ENCODE peak calls at places on chromosomes 6 and 20, in five cellular contexts. Q, V, H, B and I are unnamed samples.

GRCh38 chr6:9200712-9201111 is 765.4 kb upstream of the SLC35B3 start:
- DNase-seq in H (no peak), V (no peak), Q (no peak), B (no peak), I (no peak)

GRCh38 chr6:44022296-44022661 is 105.0 kb downstream of the MRPL14 start:
- DNase-seq in B (no peak), V (no peak), H (no peak), Q (no peak), I (no peak)

GRCh38 chr6:135540207-135540877 is 42.8 kb upstream of the AHI1 start:
- DNase-seq in Q (no peak), H (no peak), V (peak; percentile 13), B (no peak), I (no peak)

GRCh38 chr6:105680131-105680530 is 277.2 kb upstream of the PREP start:
- DNase-seq in H (no peak), Q (no peak), B (no peak), V (no peak), I (no peak)

GRCh38 chr6:169663468-169663867 is 38.4 kb downstream of the WDR27 start:
- DNase-seq in H (no peak), B (no peak), V (no peak), Q (no peak), I (no peak)

GRCh38 chr6:143061597-143062385 is 1.1 kb downstream of the AIG1 start:
- DNase-seq in V (no peak), Q (no peak), H (no peak), B (no peak), I (no peak)

GRCh38 chr6:163392533-163392932 is 22.0 kb upstream of the QKI start:
- DNase-seq in H (no peak), Q (no peak), V (peak; percentile 57), B (no peak), I (peak; percentile 78)

GRCh38 chr6:98215531-98215930 is 618.8 kb upstream of the POU3F2 start:
- DNase-seq in V (no peak), H (no peak), B (no peak), Q (no peak), I (no peak)

GRCh38 chr6:155309150-155309549 is 5.1 kb downstream of the TFB1M start:
- DNase-seq in H (no peak), V (no peak), B (no peak), Q (no peak), I (no peak)

GRCh38 chr6:108227290-108227689 is 33.5 kb downstream of the SNX3 start:
- DNase-seq in V (no peak), Q (no peak), B (no peak), H (no peak), I (no peak)

GRCh38 chr6:141532211-141532610 is 600.5 kb upstream of the GJE1 start:
- DNase-seq in B (no peak), H (no peak), Q (no peak), V (no peak), I (no peak)

GRCh38 chr6:85015396-85015990 is 251.1 kb upstream of the TBX18 start:
- DNase-seq in B (peak; percentile 85), H (peak; percentile 71), Q (peak; percentile 4), V (peak; percentile 38), I (peak; percentile 51)

DNA sequence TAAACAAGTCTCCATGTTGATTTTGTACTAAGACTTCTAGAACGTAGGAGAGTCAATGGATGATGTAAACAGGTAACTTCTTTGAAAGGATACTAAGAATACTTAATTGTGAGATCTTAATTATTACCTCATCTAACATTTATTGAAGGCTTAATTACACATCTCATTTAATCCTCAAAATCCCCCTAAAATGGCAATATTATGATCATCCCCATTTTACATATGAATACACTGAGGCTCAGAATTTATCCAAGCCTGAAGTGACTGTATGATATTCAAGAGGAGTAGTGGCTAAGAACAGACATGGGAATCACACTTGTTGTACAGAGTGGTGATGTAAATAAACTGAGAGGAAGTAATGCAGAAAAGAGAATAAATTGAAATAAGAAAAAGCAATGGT is 22.9 kb downstream of the NOL7 start:
- DNase-seq in B (no peak), Q (no peak), H (no peak), V (no peak), I (no peak)
- TF ChIP-seq CTCF in B (no peak), Q (no peak), H (no peak), V (no peak), I (no peak)

DNA sequence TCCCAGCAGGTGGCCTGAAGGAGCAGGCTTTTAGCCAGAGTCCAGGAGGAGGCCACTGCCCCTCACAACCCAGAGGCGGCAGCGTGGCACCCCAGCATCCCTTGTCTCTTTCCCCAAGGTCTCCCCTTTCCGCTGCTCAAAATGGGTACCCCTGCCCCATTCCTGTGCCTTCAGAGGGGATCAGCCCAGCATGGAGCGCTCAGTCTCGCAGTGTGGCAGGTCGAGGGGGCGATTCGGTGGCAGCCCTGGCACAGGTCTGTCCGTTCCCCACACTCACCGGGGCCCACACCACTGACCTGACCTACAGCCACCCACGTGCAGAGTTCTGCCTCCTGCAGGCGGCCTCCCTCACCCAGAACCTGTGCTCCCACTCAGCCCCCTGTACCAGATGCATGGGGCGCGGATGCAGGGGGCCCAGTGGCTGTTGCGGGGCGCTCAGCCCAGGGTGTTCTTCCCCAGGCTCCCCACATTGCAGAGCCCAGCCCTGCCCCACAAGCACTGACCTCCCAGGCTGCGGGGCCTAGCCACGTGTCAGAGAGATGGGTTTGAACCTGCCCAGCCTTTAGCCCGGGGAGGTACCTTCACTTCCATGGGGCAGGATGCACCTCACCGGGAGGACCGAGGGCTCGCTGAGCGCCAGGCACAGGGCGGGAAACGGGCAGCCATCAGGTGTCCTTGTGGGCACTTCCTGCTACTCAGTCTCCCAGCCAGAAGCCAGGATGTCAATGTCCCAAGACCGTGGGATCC is 41.8 kb downstream of the DSTN start:
- DNase-seq in B (peak; percentile 42), V (no peak), H (no peak), Q (no peak), I (peak; percentile 72)
- TF ChIP-seq CTCF in B (peak; percentile 9), V (peak; percentile 30), H (peak; percentile 47), Q (peak; percentile 49), I (peak; percentile 75)

GRCh38 chr20:5808901-5809300 is 58.7 kb downstream of the SHLD1 start:
- DNase-seq in B (no peak), Q (no peak), H (no peak), V (no peak), I (no peak)

GRCh38 chr20:5811746-5812145 is 61.5 kb downstream of the SHLD1 start:
- DNase-seq in B (no peak), Q (no peak), V (no peak), H (no peak), I (no peak)

GRCh38 chr20:5809495-5809894 is 59.3 kb downstream of the SHLD1 start:
- DNase-seq in B (no peak), H (no peak), V (no peak), Q (no peak), I (no peak)

GRCh38 chr20:5807431-5807830 is 57.2 kb downstream of the SHLD1 start:
- DNase-seq in V (no peak), Q (no peak), H (no peak), B (no peak), I (no peak)

DNA sequence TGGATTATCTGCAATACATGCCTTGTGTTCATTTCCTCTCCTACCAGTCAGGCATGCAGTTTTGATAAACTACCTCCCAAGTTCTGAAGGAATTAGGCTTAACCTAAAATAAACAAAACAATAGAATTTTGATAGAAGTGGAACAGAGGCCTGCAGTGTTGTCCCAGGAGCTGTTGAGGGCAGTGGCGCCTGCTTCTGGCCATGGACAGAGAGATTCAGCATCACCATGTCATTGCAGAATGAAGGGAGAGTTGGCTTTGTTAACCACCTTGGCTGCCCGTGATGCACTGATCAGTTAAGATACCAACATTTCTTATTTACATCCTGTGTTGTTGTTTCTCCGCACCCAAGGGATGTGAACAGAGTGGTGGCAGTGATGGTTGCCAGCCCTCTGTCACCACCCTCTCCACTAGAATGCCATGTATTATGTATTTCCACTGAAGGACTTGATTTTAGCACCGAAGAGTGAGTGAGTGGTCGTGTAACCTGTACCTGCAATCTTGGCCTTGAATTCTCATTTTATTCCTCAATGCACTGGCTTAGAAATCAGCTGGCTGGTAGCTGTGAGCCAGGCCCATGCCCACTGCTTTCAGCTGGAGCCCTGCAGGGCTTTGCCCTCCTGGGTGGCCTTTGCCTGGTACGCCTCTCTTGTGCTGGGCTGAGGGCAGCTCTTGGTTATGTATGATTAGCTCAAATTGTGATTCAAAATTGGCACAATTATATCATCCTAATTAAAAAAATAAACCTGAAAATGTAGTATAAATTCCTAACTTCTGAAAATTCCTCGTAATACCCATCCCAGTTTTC is 56.5 kb downstream of the SHLD1 start:
- DNase-seq in H (no peak), B (peak; percentile 21), Q (no peak), V (no peak), I (no peak)
- TF ChIP-seq CTCF in H (no peak), B (peak; percentile 39), Q (no peak), V (peak; percentile 23), I (no peak)

GRCh38 chr20:1500496-1500895 is 9.3 kb upstream of the SIRPB2 start:
- DNase-seq in B (no peak), Q (no peak), H (no peak), V (no peak), I (no peak)

GRCh38 chr20:1505361-1505760 is 14.1 kb upstream of the SIRPB2 start:
- DNase-seq in Q (no peak), B (no peak), V (no peak), H (no peak), I (no peak)

GRCh38 chr20:1507276-1507675 is 16.1 kb upstream of the SIRPB2 start:
- DNase-seq in H (no peak), V (no peak), Q (no peak), B (peak; percentile 60), I (no peak)

GRCh38 chr20:1505871-1506270 is 14.7 kb upstream of the SIRPB2 start:
- DNase-seq in H (no peak), B (no peak), V (no peak), Q (no peak), I (no peak)

DNA sequence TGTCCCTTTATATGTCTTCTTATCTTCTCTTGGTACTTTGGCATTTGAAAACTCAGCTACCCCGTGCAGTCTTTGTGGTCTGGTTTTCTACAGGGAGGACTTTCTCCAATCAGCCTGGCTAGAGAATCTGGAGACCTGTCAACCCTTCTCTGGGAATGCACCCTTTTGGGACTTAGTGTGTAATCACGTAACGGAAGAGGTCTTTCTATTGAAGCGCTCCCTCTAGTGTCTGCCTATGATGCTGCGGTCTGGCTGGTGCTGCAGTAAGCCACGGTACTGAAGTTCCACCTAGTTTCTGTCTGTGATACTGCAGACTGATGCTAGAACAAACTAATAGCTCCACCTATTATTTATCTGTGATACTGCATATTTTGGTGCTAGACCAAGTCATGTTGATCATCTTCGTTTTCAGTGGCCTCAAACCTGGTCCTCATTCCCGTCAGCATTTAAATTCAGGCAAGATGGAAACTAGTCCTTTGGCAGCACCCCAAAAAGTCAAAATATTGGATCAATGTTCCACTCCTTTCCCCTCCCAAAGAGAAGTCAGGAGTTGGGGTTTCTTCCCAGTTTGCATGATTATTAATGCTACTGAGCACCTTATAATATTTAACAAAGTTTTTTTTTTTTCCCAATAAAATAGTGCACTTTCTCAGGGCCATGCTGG is 12.5 kb upstream of the SIRPB2 start:
- DNase-seq in B (peak; percentile 88), V (peak; percentile 76), H (no peak), Q (peak; percentile 75), I (peak; percentile 85)
- TF ChIP-seq CTCF in B (peak; percentile 91), V (peak; percentile 78), H (peak; percentile 95), Q (peak; percentile 100), I (peak; percentile 100)

GRCh38 chr6:166712554-166713228 is 85.6 kb upstream of the RPS6KA2 start:
- DNase-seq in H (no peak), Q (no peak), V (no peak), B (peak; percentile 16), I (no peak)

GRCh38 chr6:166708466-166708865 is 81.4 kb upstream of the RPS6KA2 start:
- DNase-seq in B (no peak), V (no peak), H (no peak), Q (no peak), I (no peak)

GRCh38 chr6:166707045-166707444 is 80.0 kb upstream of the RPS6KA2 start:
- DNase-seq in B (peak; percentile 77), Q (no peak), H (no peak), V (no peak), I (peak; percentile 67)

GRCh38 chr6:166713608-166714510 is 86.8 kb upstream of the RPS6KA2 start:
- DNase-seq in V (no peak), H (no peak), Q (no peak), B (no peak), I (no peak)

GRCh38 chr6:166710084-166710483 is 83.0 kb upstream of the RPS6KA2 start:
- DNase-seq in H (no peak), B (no peak), Q (no peak), V (no peak), I (no peak)
- TF ChIP-seq CTCF in H (no peak), B (no peak), Q (no peak), V (no peak), I (no peak)